ENCODE peak calls at places on chromosomes 3 and 15, in seven cellular contexts. C is activated T-cell treated with anti-CD3 and anti-CD28 coated beads for 1 hour, E is ELR, F is NCI-H1105, P is left ventricle myocardium superior, M is left colon, X is DMS 273 treated with DMSO at 0.1 percent for 48 hours. Z is an unnamed sample.

GRCh38 chr3:107578091-107578490 is 55.3 kb downstream of the BBX start:
- DNase-seq in X (no peak), F (no peak), C (no peak), E (no peak), M (no peak), P (no peak), Z (no peak)

GRCh38 chr3:45055411-45056143 is 29.5 kb downstream of the CLEC3B start:
- DNase-seq in P (no peak), F (no peak), C (no peak), X (peak), E (peak), M (no peak), Z (peak)

GRCh38 chr3:51621091-51621892 is 49.8 kb upstream of the TEX264 start:
- DNase-seq in C (no peak), E (no peak), F (no peak), X (peak), M (no peak), P (no peak), Z (peak)

GRCh38 chr3:120102674-120103073 is 8.4 kb upstream of the GSK3B start:
- DNase-seq in F (peak), C (no peak), M (no peak), X (peak), P (no peak), E (no peak), Z (no peak)

GRCh38 chr3:110628650-110629301 is 442.8 kb upstream of the NECTIN3 start:
- DNase-seq in X (no peak), P (no peak), F (no peak), M (no peak), E (no peak), C (no peak), Z (no peak)

GRCh38 chr3:52034651-52035050 is 21.7 kb downstream of the DUSP7 start:
- DNase-seq in X (no peak), F (no peak), M (no peak), P (no peak), E (no peak), C (no peak), Z (no peak)

GRCh38 chr3:169945313-169945712 is 21.3 kb upstream of the SEC62 start:
- DNase-seq in P (peak), X (no peak), E (no peak), C (no peak), M (peak), F (no peak), Z (peak)

GRCh38 chr3:12734960-12735359 is 24.1 kb downstream of the TMEM40 start:
- DNase-seq in F (no peak), P (no peak), E (no peak), C (no peak), M (no peak), X (no peak), Z (no peak)

GRCh38 chr3:115512565-115513410 is 110.5 kb upstream of the GAP43 start:
- DNase-seq in C (no peak), P (peak), F (peak), X (peak), E (peak), M (no peak), Z (peak)

GRCh38 chr3:45940004-45940780 is 3.1 kb upstream of the CXCR6 start:
- DNase-seq in E (no peak), X (no peak), C (no peak), F (no peak), M (no peak), P (no peak), Z (no peak)

GRCh38 chr3:32109256-32109655 is 2.8 kb downstream of the GPD1L start:
- DNase-seq in F (peak), E (no peak), P (peak), C (no peak), M (peak), X (peak), Z (peak)

GRCh38 chr15:60720493-60721231 is 241.7 kb upstream of the ICE2 start:
- DNase-seq in F (no peak), P (no peak), M (no peak), E (no peak), X (no peak), C (no peak), Z (no peak)

GRCh38 chr3:186839874-186840641 is 2.5 kb upstream of the ADIPOQ start:
- DNase-seq in F (no peak), X (no peak), C (no peak), E (no peak), P (no peak), M (no peak), Z (peak)

GRCh38 chr3:104628185-104628789 is 738.4 kb upstream of the ALCAM start:
- DNase-seq in M (no peak), X (no peak), E (peak), F (peak), P (no peak), C (no peak), Z (peak)